ENCODE peak calls at places on chromosomes 13 and 19, in nine cellular contexts. Y is activated T-cell treated with anti-CD3 and anti-CD28 coated beads, Interleukin-2, amount 50 U/mL, for 72 hours; R is EL; S is NCI-H524; A is globus pallidus; N is Caki2; Q is frontal cortex; X is MV-4-11; B is fibroblast of the conjunctiva. M is an unnamed sample.

GRCh38 chr13:99386911-99387788 is 80.0 kb upstream of the GPR183 start:
- DNase-seq in Y (peak), R (peak), S (no peak), A (no peak), N (peak), Q (no peak), X (peak), B (no peak), M (peak)

GRCh38 chr19:17209126-17210036 is 5.8 kb upstream of the USE1 start:
- DNase-seq in Y (peak), R (peak), S (no peak), A (no peak), N (peak), Q (no peak), X (peak), B (no peak), M (peak)

GRCh38 chr19:36040495-36040894 is 7.8 kb upstream of the CLIP3 start:
- DNase-seq in Y (no peak), R (no peak), S (no peak), A (no peak), N (no peak), Q (no peak), X (no peak), B (no peak), M (no peak)

GRCh38 chr19:31334101-31334848 is 15.0 kb downstream of the TSHZ3 start:
- DNase-seq in Y (no peak), R (peak), S (no peak), A (no peak), N (no peak), Q (no peak), X (no peak), B (no peak), M (peak)

GRCh38 chr13:42991892-42992584 is at the start of gene EPSTI1:
- DNase-seq in Y (peak), R (peak), S (no peak), A (peak), N (no peak), Q (no peak), X (peak), B (no peak), M (peak)

GRCh38 chr13:69474286-69474685 is 633.3 kb upstream of the ATXN8OS start:
- DNase-seq in Y (no peak), R (no peak), S (no peak), A (no peak), N (no peak), Q (no peak), X (no peak), B (no peak), M (peak)

GRCh38 chr13:37608750-37609339 is 10.3 kb upstream of the POSTN start:
- DNase-seq in Y (no peak), R (no peak), S (no peak), A (no peak), N (no peak), Q (no peak), X (no peak), B (no peak), M (peak)

GRCh38 chr19:31553844-31554215 is 204.6 kb upstream of the TSHZ3 start:
- DNase-seq in Y (no peak), R (no peak), S (no peak), A (no peak), N (no peak), Q (no peak), X (no peak), B (no peak), M (no peak)

GRCh38 chr13:101116381-101116780 is 299.9 kb downstream of the NALCN start:
- DNase-seq in Y (no peak), R (no peak), S (no peak), A (no peak), N (no peak), Q (no peak), X (no peak), B (no peak), M (no peak)

GRCh38 chr19:43564800-43565199 is 10.5 kb downstream of the XRCC1 start:
- DNase-seq in Y (no peak), R (no peak), S (no peak), A (no peak), N (no peak), Q (no peak), X (no peak), B (no peak), M (no peak)

GRCh38 chr13:43298799-43299198 is 275.4 kb downstream of the DNAJC15 start:
- DNase-seq in Y (no peak), R (no peak), S (peak), A (no peak), N (no peak), Q (no peak), X (no peak), B (no peak), M (no peak)

M was measured in ELR.